ENCODE peak calls at places on chromosome 17, in seven cellular contexts. One of them, this sample, is unnamed.

GRCh38 chr17:40621019-40621418 is 26.6 kb downstream of the SMARCE1 start:
- DNase-seq in H1: no peak
- DNase-seq in HCT116: no peak
- DNase-seq in K562: no peak
- DNase-seq in SK-N-SH: no peak
- DNase-seq in GM12878: no peak
- DNase-seq in HepG2: no peak
- DNase-seq in this sample: no peak

GRCh38 chr17:72372185-72372584 is 251.4 kb downstream of the SOX9 start:
- DNase-seq in SK-N-SH: no peak
- DNase-seq in GM12878: no peak
- DNase-seq in K562: no peak
- DNase-seq in HCT116: no peak
- DNase-seq in H1: no peak
- DNase-seq in HepG2: no peak
- DNase-seq in this sample: no peak

GRCh38 chr17:83175551-83176271 is 96.3 kb downstream of the METRNL start:
- DNase-seq in K562: no peak
- DNase-seq in GM12878: no peak
- DNase-seq in HepG2: no peak
- DNase-seq in H1: peak
- DNase-seq in HCT116: no peak
- DNase-seq in SK-N-SH: no peak
- DNase-seq in this sample: no peak

GRCh38 chr17:80187090-80187489 is 17.3 kb downstream of the CARD14 start:
- DNase-seq in HepG2: no peak
- DNase-seq in SK-N-SH: no peak
- DNase-seq in GM12878: no peak
- DNase-seq in H1: no peak
- DNase-seq in HCT116: no peak
- DNase-seq in K562: no peak
- DNase-seq in this sample: no peak

GRCh38 chr17:49738456-49739163 is 25.3 kb downstream of the FAM117A start:
- DNase-seq in H1: no peak
- DNase-seq in GM12878: no peak
- DNase-seq in K562: no peak
- DNase-seq in SK-N-SH: no peak
- DNase-seq in HCT116: no peak
- DNase-seq in HepG2: no peak
- DNase-seq in this sample: no peak

GRCh38 chr17:39002991-39003715 is 36.0 kb upstream of the FBXO47 start:
- DNase-seq in SK-N-SH: no peak
- DNase-seq in K562: peak
- DNase-seq in HCT116: no peak
- DNase-seq in H1: no peak
- DNase-seq in HepG2: no peak
- DNase-seq in GM12878: no peak
- DNase-seq in this sample: no peak

GRCh38 chr17:73203788-73204479 is 11.1 kb downstream of the COG1 start:
- DNase-seq in HepG2: peak
- DNase-seq in H1: no peak
- DNase-seq in HCT116: no peak
- DNase-seq in GM12878: no peak
- DNase-seq in K562: no peak
- DNase-seq in SK-N-SH: no peak
- DNase-seq in this sample: no peak

GRCh38 chr17:68169840-68170239 is 78.0 kb upstream of the AMZ2 start:
- DNase-seq in H1: no peak
- DNase-seq in GM12878: no peak
- DNase-seq in K562: no peak
- DNase-seq in SK-N-SH: no peak
- DNase-seq in HCT116: no peak
- DNase-seq in HepG2: no peak
- DNase-seq in this sample: no peak

GRCh38 chr17:15263206-15263579 is 1.9 kb downstream of the PMP22 start:
- DNase-seq in H1: no peak
- DNase-seq in SK-N-SH: peak
- DNase-seq in HepG2: no peak
- DNase-seq in GM12878: no peak
- DNase-seq in HCT116: no peak
- DNase-seq in K562: no peak
- DNase-seq in this sample: no peak

GRCh38 chr17:40777971-40778370 is 4.4 kb downstream of the KRT27 start:
- DNase-seq in HepG2: no peak
- DNase-seq in GM12878: no peak
- DNase-seq in H1: no peak
- DNase-seq in HCT116: no peak
- DNase-seq in K562: no peak
- DNase-seq in SK-N-SH: no peak
- DNase-seq in this sample: no peak

GRCh38 chr17:9004132-9004960 is 17.0 kb upstream of the NTN1 start:
- DNase-seq in K562: no peak
- DNase-seq in SK-N-SH: no peak
- DNase-seq in H1: peak
- DNase-seq in HCT116: no peak
- DNase-seq in GM12878: no peak
- DNase-seq in HepG2: no peak
- DNase-seq in this sample: no peak

GRCh38 chr17:70029019-70029767 is 45.8 kb upstream of the KCNJ16 start:
- DNase-seq in K562: no peak
- DNase-seq in H1: no peak
- DNase-seq in HCT116: no peak
- DNase-seq in SK-N-SH: no peak
- DNase-seq in GM12878: no peak
- DNase-seq in HepG2: no peak
- DNase-seq in this sample: no peak

GRCh38 chr17:8887834-8888703 is 20.6 kb upstream of the PIK3R6 start:
- DNase-seq in H1: peak
- DNase-seq in SK-N-SH: peak
- DNase-seq in HCT116: no peak
- DNase-seq in GM12878: no peak
- DNase-seq in HepG2: peak
- DNase-seq in K562: peak
- DNase-seq in this sample: no peak

GRCh38 chr17:72187544-72187943 is 66.7 kb downstream of the SOX9 start:
- DNase-seq in H1: no peak
- DNase-seq in K562: no peak
- DNase-seq in GM12878: no peak
- DNase-seq in HepG2: no peak
- DNase-seq in SK-N-SH: no peak
- DNase-seq in HCT116: no peak
- DNase-seq in this sample: no peak

GRCh38 chr17:40605301-40605700 is 40.0 kb upstream of the CCR7 start:
- DNase-seq in HepG2: no peak
- DNase-seq in K562: no peak
- DNase-seq in SK-N-SH: no peak
- DNase-seq in HCT116: no peak
- DNase-seq in H1: no peak
- DNase-seq in GM12878: no peak
- DNase-seq in this sample: no peak

GRCh38 chr17:74204474-74204873 is 996 bp downstream of the RPL38 start:
- DNase-seq in K562: no peak
- DNase-seq in H1: no peak
- DNase-seq in HepG2: no peak
- DNase-seq in HCT116: no peak
- DNase-seq in GM12878: no peak
- DNase-seq in SK-N-SH: no peak
- DNase-seq in this sample: no peak

GRCh38 chr17:19508327-19508867 is 25.3 kb upstream of the SLC47A1 start:
- DNase-seq in GM12878: no peak
- DNase-seq in H1: peak
- DNase-seq in HCT116: no peak
- DNase-seq in HepG2: no peak
- DNase-seq in SK-N-SH: peak
- DNase-seq in K562: peak
- DNase-seq in this sample: no peak

GRCh38 chr17:3905017-3905486 is 11.2 kb downstream of the P2RX1 start:
- DNase-seq in HCT116: no peak
- DNase-seq in K562: no peak
- DNase-seq in SK-N-SH: no peak
- DNase-seq in GM12878: no peak
- DNase-seq in HepG2: no peak
- DNase-seq in H1: no peak
- DNase-seq in this sample: no peak

GRCh38 chr17:64491034-64491860 is 5.6 kb downstream of the POLG2 start:
- DNase-seq in HCT116: no peak
- DNase-seq in H1: no peak
- DNase-seq in K562: no peak
- DNase-seq in SK-N-SH: no peak
- DNase-seq in GM12878: no peak
- DNase-seq in HepG2: peak
- DNase-seq in this sample: peak

GRCh38 chr17:41629316-41629715 is 4.9 kb upstream of the KRT17 start:
- DNase-seq in HCT116: no peak
- DNase-seq in H1: no peak
- DNase-seq in K562: no peak
- DNase-seq in SK-N-SH: no peak
- DNase-seq in GM12878: no peak
- DNase-seq in HepG2: no peak
- DNase-seq in this sample: no peak

GRCh38 chr17:3735515-3735914 is 11.8 kb downstream of the HASPIN start:
- DNase-seq in HepG2: no peak
- DNase-seq in K562: no peak
- DNase-seq in HCT116: no peak
- DNase-seq in GM12878: no peak
- DNase-seq in H1: no peak
- DNase-seq in SK-N-SH: no peak
- DNase-seq in this sample: no peak

GRCh38 chr17:76447931-76448652 is 4.9 kb downstream of the UBE2O start:
- DNase-seq in SK-N-SH: peak
- DNase-seq in H1: no peak
- DNase-seq in HepG2: no peak
- DNase-seq in GM12878: no peak
- DNase-seq in K562: no peak
- DNase-seq in HCT116: no peak
- DNase-seq in this sample: no peak

GRCh38 chr17:63693411-63694113 is 6.4 kb downstream of the LIMD2 start:
- DNase-seq in SK-N-SH: no peak
- DNase-seq in K562: no peak
- DNase-seq in H1: no peak
- DNase-seq in GM12878: no peak
- DNase-seq in HCT116: no peak
- DNase-seq in HepG2: no peak
- DNase-seq in this sample: no peak

GRCh38 chr17:37177234-37177633 is 198.6 kb upstream of the C17orf78 start:
- DNase-seq in K562: no peak
- DNase-seq in H1: no peak
- DNase-seq in GM12878: no peak
- DNase-seq in HCT116: no peak
- DNase-seq in HepG2: no peak
- DNase-seq in SK-N-SH: no peak
- DNase-seq in this sample: no peak

DNA sequence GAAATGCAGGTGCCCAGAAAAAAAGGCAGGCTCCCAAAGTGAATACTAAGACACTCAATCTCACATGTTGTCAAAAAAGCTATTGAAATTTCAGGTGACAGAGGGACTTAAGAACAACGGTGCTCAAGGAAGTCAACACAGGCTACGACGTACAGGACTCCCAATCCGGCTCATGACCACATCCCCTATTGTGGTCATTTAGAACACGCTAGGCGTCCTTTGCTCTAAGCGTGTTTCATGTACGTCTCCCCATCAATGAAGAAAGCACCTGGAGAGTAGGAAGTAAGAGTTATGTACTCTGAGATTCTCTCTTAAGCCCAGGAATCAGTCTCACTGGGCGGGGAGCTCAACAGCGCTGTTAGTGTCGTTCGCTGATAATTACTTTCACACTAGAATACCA is 94.1 kb downstream of the MRM3 start:
- DNase-seq in H1: no peak
- DNase-seq in HepG2: no peak
- DNase-seq in SK-N-SH: no peak
- DNase-seq in HCT116: no peak
- DNase-seq in GM12878: no peak
- DNase-seq in K562: no peak
- DNase-seq in this sample: no peak
- TF ChIP-seq JUND in H1: no peak
- TF ChIP-seq JUND in HepG2: no peak
- TF ChIP-seq JUND in SK-N-SH: no peak
- TF ChIP-seq JUND in HCT116: no peak
- TF ChIP-seq JUND in GM12878: no peak
- TF ChIP-seq JUND in K562: no peak
- TF ChIP-seq JUND in this sample: no peak

GRCh38 chr17:17041018-17041521 is 1.2 kb upstream of the MPRIP start:
- DNase-seq in HCT116: no peak
- DNase-seq in GM12878: no peak
- DNase-seq in SK-N-SH: no peak
- DNase-seq in H1: no peak
- DNase-seq in HepG2: peak
- DNase-seq in K562: peak
- DNase-seq in this sample: no peak
- TF ChIP-seq JUND in HCT116: no peak
- TF ChIP-seq JUND in GM12878: no peak
- TF ChIP-seq JUND in SK-N-SH: no peak
- TF ChIP-seq JUND in H1: no peak
- TF ChIP-seq JUND in HepG2: no peak
- TF ChIP-seq JUND in K562: no peak
- TF ChIP-seq JUND in this sample: no peak

GRCh38 chr17:77875051-77875780 is 83.3 kb upstream of the TNRC6C start:
- DNase-seq in GM12878: no peak
- DNase-seq in K562: no peak
- DNase-seq in H1: no peak
- DNase-seq in HepG2: no peak
- DNase-seq in SK-N-SH: no peak
- DNase-seq in HCT116: no peak
- DNase-seq in this sample: peak
- TF ChIP-seq JUND in GM12878: no peak
- TF ChIP-seq JUND in K562: no peak
- TF ChIP-seq JUND in H1: no peak
- TF ChIP-seq JUND in HepG2: no peak
- TF ChIP-seq JUND in SK-N-SH: no peak
- TF ChIP-seq JUND in HCT116: no peak
- TF ChIP-seq JUND in this sample: no peak

GRCh38 chr17:34139996-34140395 is 115.1 kb upstream of the CCL2 start:
- DNase-seq in H1: no peak
- DNase-seq in K562: no peak
- DNase-seq in GM12878: no peak
- DNase-seq in HCT116: no peak
- DNase-seq in HepG2: no peak
- DNase-seq in SK-N-SH: no peak
- DNase-seq in this sample: no peak

GRCh38 chr17:34133350-34133749 is 121.7 kb upstream of the CCL2 start:
- DNase-seq in GM12878: no peak
- DNase-seq in H1: no peak
- DNase-seq in K562: no peak
- DNase-seq in SK-N-SH: no peak
- DNase-seq in HepG2: no peak
- DNase-seq in HCT116: no peak
- DNase-seq in this sample: no peak

GRCh38 chr17:34131386-34131785 is 123.7 kb upstream of the CCL2 start:
- DNase-seq in HCT116: no peak
- DNase-seq in SK-N-SH: no peak
- DNase-seq in K562: no peak
- DNase-seq in HepG2: no peak
- DNase-seq in GM12878: no peak
- DNase-seq in H1: no peak
- DNase-seq in this sample: no peak

DNA sequence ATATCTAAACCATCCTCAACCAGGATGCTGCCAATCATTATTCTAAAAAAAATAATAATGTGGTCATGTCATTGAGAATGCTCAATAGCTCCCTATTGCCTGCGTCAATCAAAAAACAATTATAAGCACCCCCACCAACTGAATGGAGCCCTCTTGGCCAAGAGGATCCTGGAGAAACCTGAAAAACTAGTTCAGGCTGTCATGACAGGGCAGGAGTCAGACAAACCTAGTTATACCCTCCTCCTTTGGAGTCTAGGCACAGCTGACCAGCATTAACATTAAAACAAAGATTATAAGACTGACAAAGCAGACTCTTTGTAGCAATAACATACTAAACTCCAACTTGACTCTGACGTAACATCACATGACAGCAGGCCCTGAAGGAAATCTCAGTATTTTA is 119.2 kb upstream of the CCL2 start:
- DNase-seq in K562: no peak
- DNase-seq in HepG2: no peak
- DNase-seq in HCT116: no peak
- DNase-seq in GM12878: no peak
- DNase-seq in SK-N-SH: no peak
- DNase-seq in H1: no peak
- DNase-seq in this sample: peak
- TF ChIP-seq JUND in K562: no peak
- TF ChIP-seq JUND in HepG2: no peak
- TF ChIP-seq JUND in HCT116: no peak
- TF ChIP-seq JUND in GM12878: no peak
- TF ChIP-seq JUND in SK-N-SH: no peak
- TF ChIP-seq JUND in H1: no peak
- TF ChIP-seq JUND in this sample: no peak